ENCODE peak calls at places on chromosomes 13 and 19, in nine cellular contexts. One of them, this sample, is unnamed.

GRCh38 chr19:13505761-13506549 is at the start of gene CACNA1A:
- DNase-seq in cardiac muscle cell: peak; percentile 69
- DNase-seq in bronchial epithelial cell: no peak
- DNase-seq in heart right ventricle: no peak
- DNase-seq in body of pancreas: no peak
- DNase-seq in CD4-positive, alpha-beta memory T cell: peak; percentile 2
- DNase-seq in H7: peak; percentile 93
- DNase-seq in stomach: no peak
- DNase-seq in uterus: no peak
- DNase-seq in this sample: no peak

GRCh38 chr13:101916108-101916757 is 463.8 kb downstream of the ITGBL1 start:
- DNase-seq in cardiac muscle cell: peak; percentile 63
- DNase-seq in bronchial epithelial cell: no peak
- DNase-seq in heart right ventricle: no peak
- DNase-seq in body of pancreas: no peak
- DNase-seq in CD4-positive, alpha-beta memory T cell: no peak
- DNase-seq in H7: peak; percentile 79
- DNase-seq in stomach: no peak
- DNase-seq in uterus: no peak
- DNase-seq in this sample: no peak

GRCh38 chr19:4972509-4973230 is 3.8 kb downstream of the KDM4B start:
- DNase-seq in cardiac muscle cell: no peak
- DNase-seq in bronchial epithelial cell: peak; percentile 48
- DNase-seq in heart right ventricle: no peak
- DNase-seq in body of pancreas: no peak
- DNase-seq in CD4-positive, alpha-beta memory T cell: no peak
- DNase-seq in H7: peak; percentile 35
- DNase-seq in stomach: no peak
- DNase-seq in uterus: no peak
- DNase-seq in this sample: no peak

GRCh38 chr13:68713394-68713793 is 1394.2 kb upstream of the ATXN8OS start:
- DNase-seq in cardiac muscle cell: no peak
- DNase-seq in bronchial epithelial cell: no peak
- DNase-seq in heart right ventricle: no peak
- DNase-seq in body of pancreas: no peak
- DNase-seq in CD4-positive, alpha-beta memory T cell: no peak
- DNase-seq in H7: peak; percentile 10
- DNase-seq in stomach: no peak
- DNase-seq in uterus: no peak
- DNase-seq in this sample: no peak

GRCh38 chr19:3409346-3410064 is 43.1 kb downstream of the NFIC start:
- DNase-seq in cardiac muscle cell: peak; percentile 80
- DNase-seq in bronchial epithelial cell: no peak
- DNase-seq in heart right ventricle: peak; percentile 71
- DNase-seq in body of pancreas: peak; percentile 53
- DNase-seq in CD4-positive, alpha-beta memory T cell: no peak
- DNase-seq in H7: peak; percentile 58
- DNase-seq in stomach: peak; percentile 47
- DNase-seq in uterus: peak; percentile 65
- DNase-seq in this sample: no peak

GRCh38 chr19:19515764-19516519 is at the start of gene NDUFA13:
- DNase-seq in cardiac muscle cell: peak; percentile 91
- DNase-seq in bronchial epithelial cell: peak; percentile 81
- DNase-seq in heart right ventricle: peak; percentile 94
- DNase-seq in body of pancreas: peak; percentile 94
- DNase-seq in CD4-positive, alpha-beta memory T cell: peak; percentile 92
- DNase-seq in H7: peak; percentile 97
- DNase-seq in stomach: peak; percentile 95
- DNase-seq in uterus: peak; percentile 96
- DNase-seq in this sample: peak; percentile 94

GRCh38 chr13:37534181-37534580 is 64.4 kb downstream of the POSTN start:
- DNase-seq in cardiac muscle cell: no peak
- DNase-seq in bronchial epithelial cell: peak; percentile 87
- DNase-seq in heart right ventricle: no peak
- DNase-seq in body of pancreas: no peak
- DNase-seq in CD4-positive, alpha-beta memory T cell: no peak
- DNase-seq in H7: no peak
- DNase-seq in stomach: no peak
- DNase-seq in uterus: no peak
- DNase-seq in this sample: no peak

GRCh38 chr13:74795526-74795925 is 661.3 kb upstream of the KLF12 start:
- DNase-seq in cardiac muscle cell: no peak
- DNase-seq in bronchial epithelial cell: no peak
- DNase-seq in heart right ventricle: no peak
- DNase-seq in body of pancreas: no peak
- DNase-seq in CD4-positive, alpha-beta memory T cell: no peak
- DNase-seq in H7: no peak
- DNase-seq in stomach: no peak
- DNase-seq in uterus: no peak
- DNase-seq in this sample: no peak

GRCh38 chr19:39363909-39364457 is 21.8 kb downstream of the SAMD4B start:
- DNase-seq in cardiac muscle cell: no peak
- DNase-seq in bronchial epithelial cell: no peak
- DNase-seq in heart right ventricle: peak; percentile 23
- DNase-seq in body of pancreas: no peak
- DNase-seq in CD4-positive, alpha-beta memory T cell: no peak
- DNase-seq in H7: no peak
- DNase-seq in stomach: no peak
- DNase-seq in uterus: peak; percentile 50
- DNase-seq in this sample: no peak

GRCh38 chr13:30690282-30691188 is 44.8 kb upstream of the ALOX5AP start:
- DNase-seq in cardiac muscle cell: no peak
- DNase-seq in bronchial epithelial cell: peak; percentile 63
- DNase-seq in heart right ventricle: peak; percentile 42
- DNase-seq in body of pancreas: no peak
- DNase-seq in CD4-positive, alpha-beta memory T cell: no peak
- DNase-seq in H7: no peak
- DNase-seq in stomach: peak; percentile 38
- DNase-seq in uterus: peak; percentile 75
- DNase-seq in this sample: peak; percentile 61

GRCh38 chr19:5115771-5116202 is 146.9 kb downstream of the KDM4B start:
- DNase-seq in cardiac muscle cell: no peak
- DNase-seq in bronchial epithelial cell: no peak
- DNase-seq in heart right ventricle: no peak
- DNase-seq in body of pancreas: no peak
- DNase-seq in CD4-positive, alpha-beta memory T cell: no peak
- DNase-seq in H7: no peak
- DNase-seq in stomach: no peak
- DNase-seq in uterus: no peak
- DNase-seq in this sample: no peak

GRCh38 chr13:99656843-99657506 is 155.7 kb downstream of the TM9SF2 start:
- DNase-seq in cardiac muscle cell: no peak
- DNase-seq in bronchial epithelial cell: no peak
- DNase-seq in heart right ventricle: no peak
- DNase-seq in body of pancreas: no peak
- DNase-seq in CD4-positive, alpha-beta memory T cell: peak; percentile 75
- DNase-seq in H7: no peak
- DNase-seq in stomach: no peak
- DNase-seq in uterus: no peak
- DNase-seq in this sample: no peak

DNA sequence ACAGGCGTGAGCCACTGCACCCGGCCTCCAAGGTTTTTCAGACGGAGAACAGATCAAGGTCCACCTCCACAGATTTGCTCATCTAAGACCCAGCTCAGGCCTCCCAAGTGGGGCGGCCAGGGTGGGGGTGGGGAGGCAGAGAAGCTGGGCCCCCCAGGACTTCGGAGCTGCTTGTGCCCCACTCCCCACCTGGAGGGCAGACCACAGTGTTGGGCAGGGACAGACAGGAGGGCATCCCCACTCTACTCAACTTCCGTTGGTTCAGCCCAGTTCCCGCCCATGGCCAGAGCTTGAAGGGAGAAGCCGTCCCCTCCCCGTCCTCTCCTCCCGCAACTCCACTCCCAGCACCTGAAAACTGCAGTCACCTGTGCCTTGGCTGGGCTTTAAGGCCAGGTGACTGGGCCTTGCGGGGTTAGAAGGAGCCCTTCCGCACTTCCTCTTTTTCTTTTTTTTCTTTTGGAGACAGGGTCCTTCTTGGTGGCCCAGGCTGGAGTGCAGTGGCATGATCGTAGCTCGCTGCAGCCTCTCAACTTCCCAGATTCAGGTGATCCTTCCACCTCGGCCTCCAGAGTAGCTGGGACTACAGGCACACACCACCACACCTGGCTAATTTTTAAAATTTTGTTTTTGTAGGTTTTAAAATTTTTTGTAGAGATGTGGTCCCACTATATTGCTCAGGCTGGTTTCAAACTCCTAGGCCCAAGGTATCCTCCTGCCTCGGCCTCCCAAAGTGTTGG is 734 bp upstream of the LRRC8E start:
- DNase-seq in cardiac muscle cell: no peak
- DNase-seq in bronchial epithelial cell: no peak
- DNase-seq in heart right ventricle: no peak
- DNase-seq in body of pancreas: no peak
- DNase-seq in CD4-positive, alpha-beta memory T cell: no peak
- DNase-seq in H7: peak; percentile 53
- DNase-seq in stomach: no peak
- DNase-seq in uterus: no peak
- DNase-seq in this sample: no peak
- H3K36me3 ChIP-seq in cardiac muscle cell: no peaks in the 10 kb centered on the region
- H3K36me3 ChIP-seq in bronchial epithelial cell: no peaks in the 10 kb centered on the region
- H3K36me3 ChIP-seq in heart right ventricle: no peaks in the 10 kb centered on the region
- H3K36me3 ChIP-seq in body of pancreas: no peaks in the 10 kb centered on the region
- H3K36me3 ChIP-seq in CD4-positive, alpha-beta memory T cell: no peaks in the 10 kb centered on the region
- H3K36me3 ChIP-seq in H7: no peaks in the 10 kb centered on the region
- H3K36me3 ChIP-seq in stomach: no peaks in the 10 kb centered on the region
- H3K36me3 ChIP-seq in uterus: no peaks in the 10 kb centered on the region
- H3K36me3 ChIP-seq in this sample: no peaks in the 10 kb centered on the region

GRCh38 chr13:113456116-113456702 is 2.9 kb upstream of the ADPRHL1 start:
- DNase-seq in cardiac muscle cell: no peak
- DNase-seq in bronchial epithelial cell: no peak
- DNase-seq in heart right ventricle: no peak
- DNase-seq in body of pancreas: no peak
- DNase-seq in CD4-positive, alpha-beta memory T cell: no peak
- DNase-seq in H7: no peak
- DNase-seq in stomach: no peak
- DNase-seq in uterus: no peak
- DNase-seq in this sample: no peak

GRCh38 chr13:113457510-113457909 is 4.2 kb upstream of the ADPRHL1 start:
- DNase-seq in cardiac muscle cell: no peak
- DNase-seq in bronchial epithelial cell: no peak
- DNase-seq in heart right ventricle: no peak
- DNase-seq in body of pancreas: no peak
- DNase-seq in CD4-positive, alpha-beta memory T cell: no peak
- DNase-seq in H7: peak; percentile 67
- DNase-seq in stomach: no peak
- DNase-seq in uterus: no peak
- DNase-seq in this sample: no peak

GRCh38 chr13:113460599-113460998 is 7.3 kb upstream of the ADPRHL1 start:
- DNase-seq in cardiac muscle cell: no peak
- DNase-seq in bronchial epithelial cell: peak; percentile 56
- DNase-seq in heart right ventricle: no peak
- DNase-seq in body of pancreas: no peak
- DNase-seq in CD4-positive, alpha-beta memory T cell: no peak
- DNase-seq in H7: peak; percentile 26
- DNase-seq in stomach: no peak
- DNase-seq in uterus: no peak
- DNase-seq in this sample: no peak

GRCh38 chr13:113460064-113460555 is 6.8 kb upstream of the ADPRHL1 start:
- DNase-seq in cardiac muscle cell: no peak
- DNase-seq in bronchial epithelial cell: no peak
- DNase-seq in heart right ventricle: no peak
- DNase-seq in body of pancreas: no peak
- DNase-seq in CD4-positive, alpha-beta memory T cell: no peak
- DNase-seq in H7: no peak
- DNase-seq in stomach: no peak
- DNase-seq in uterus: no peak
- DNase-seq in this sample: no peak

GRCh38 chr13:113458218-113459065 is 5.2 kb upstream of the ADPRHL1 start:
- DNase-seq in cardiac muscle cell: peak; percentile 56
- DNase-seq in bronchial epithelial cell: no peak
- DNase-seq in heart right ventricle: peak; percentile 43
- DNase-seq in body of pancreas: no peak
- DNase-seq in CD4-positive, alpha-beta memory T cell: no peak
- DNase-seq in H7: peak; percentile 79
- DNase-seq in stomach: no peak
- DNase-seq in uterus: peak; percentile 29
- DNase-seq in this sample: no peak
- H3K36me3 ChIP-seq in cardiac muscle cell: peaks cover 34% of the 10 kb centered on the region
- H3K36me3 ChIP-seq in bronchial epithelial cell: peaks cover 6% of the 10 kb centered on the region
- H3K36me3 ChIP-seq in heart right ventricle: peaks cover 19% of the 10 kb centered on the region
- H3K36me3 ChIP-seq in body of pancreas: peaks cover 5% of the 10 kb centered on the region
- H3K36me3 ChIP-seq in CD4-positive, alpha-beta memory T cell: peaks cover 28% of the 10 kb centered on the region
- H3K36me3 ChIP-seq in H7: peaks cover 23% of the 10 kb centered on the region
- H3K36me3 ChIP-seq in stomach: peaks cover 90% of the 10 kb centered on the region
- H3K36me3 ChIP-seq in uterus: no peaks in the 10 kb centered on the region
- H3K36me3 ChIP-seq in this sample: peaks cover 5% of the 10 kb centered on the region

GRCh38 chr19:17235618-17236413 is 9.8 kb downstream of the OCEL1 start:
- DNase-seq in cardiac muscle cell: peak; percentile 84
- DNase-seq in bronchial epithelial cell: peak; percentile 56
- DNase-seq in heart right ventricle: no peak
- DNase-seq in body of pancreas: peak; percentile 63
- DNase-seq in CD4-positive, alpha-beta memory T cell: peak; percentile 73
- DNase-seq in H7: peak; percentile 94
- DNase-seq in stomach: peak; percentile 77
- DNase-seq in uterus: peak; percentile 72
- DNase-seq in this sample: peak; percentile 67
- H3K36me3 ChIP-seq in cardiac muscle cell: peaks cover 22% of the 10 kb centered on the region
- H3K36me3 ChIP-seq in bronchial epithelial cell: peaks cover 26% of the 10 kb centered on the region
- H3K36me3 ChIP-seq in heart right ventricle: no peaks in the 10 kb centered on the region
- H3K36me3 ChIP-seq in body of pancreas: peaks cover 3% of the 10 kb centered on the region
- H3K36me3 ChIP-seq in CD4-positive, alpha-beta memory T cell: no peaks in the 10 kb centered on the region
- H3K36me3 ChIP-seq in H7: peaks cover 14% of the 10 kb centered on the region
- H3K36me3 ChIP-seq in stomach: peaks cover 57% of the 10 kb centered on the region
- H3K36me3 ChIP-seq in uterus: no peaks in the 10 kb centered on the region
- H3K36me3 ChIP-seq in this sample: peaks cover 18% of the 10 kb centered on the region

GRCh38 chr19:43797556-43797955 is 4.7 kb downstream of the LYPD5 start:
- DNase-seq in cardiac muscle cell: no peak
- DNase-seq in bronchial epithelial cell: no peak
- DNase-seq in heart right ventricle: no peak
- DNase-seq in body of pancreas: no peak
- DNase-seq in CD4-positive, alpha-beta memory T cell: no peak
- DNase-seq in H7: no peak
- DNase-seq in stomach: no peak
- DNase-seq in uterus: no peak
- DNase-seq in this sample: no peak

GRCh38 chr19:43799502-43800142 is 2.6 kb downstream of the LYPD5 start:
- DNase-seq in cardiac muscle cell: no peak
- DNase-seq in bronchial epithelial cell: peak; percentile 50
- DNase-seq in heart right ventricle: no peak
- DNase-seq in body of pancreas: no peak
- DNase-seq in CD4-positive, alpha-beta memory T cell: no peak
- DNase-seq in H7: peak; percentile 22
- DNase-seq in stomach: no peak
- DNase-seq in uterus: no peak
- DNase-seq in this sample: no peak

GRCh38 chr19:43798546-43799409 is 3.5 kb downstream of the LYPD5 start:
- DNase-seq in cardiac muscle cell: peak; percentile 7
- DNase-seq in bronchial epithelial cell: peak; percentile 82
- DNase-seq in heart right ventricle: no peak
- DNase-seq in body of pancreas: peak; percentile 41
- DNase-seq in CD4-positive, alpha-beta memory T cell: no peak
- DNase-seq in H7: peak; percentile 86
- DNase-seq in stomach: peak; percentile 62
- DNase-seq in uterus: no peak
- DNase-seq in this sample: peak; percentile 59

GRCh38 chr19:43797118-43797517 is 5.1 kb downstream of the LYPD5 start:
- DNase-seq in cardiac muscle cell: no peak
- DNase-seq in bronchial epithelial cell: no peak
- DNase-seq in heart right ventricle: no peak
- DNase-seq in body of pancreas: no peak
- DNase-seq in CD4-positive, alpha-beta memory T cell: no peak
- DNase-seq in H7: no peak
- DNase-seq in stomach: no peak
- DNase-seq in uterus: no peak
- DNase-seq in this sample: no peak

GRCh38 chr19:43798026-43798545 is 4.2 kb downstream of the LYPD5 start:
- DNase-seq in cardiac muscle cell: no peak
- DNase-seq in bronchial epithelial cell: no peak
- DNase-seq in heart right ventricle: no peak
- DNase-seq in body of pancreas: no peak
- DNase-seq in CD4-positive, alpha-beta memory T cell: no peak
- DNase-seq in H7: no peak
- DNase-seq in stomach: no peak
- DNase-seq in uterus: no peak
- DNase-seq in this sample: no peak
- H3K36me3 ChIP-seq in cardiac muscle cell: no peaks in the 10 kb centered on the region
- H3K36me3 ChIP-seq in bronchial epithelial cell: no peaks in the 10 kb centered on the region
- H3K36me3 ChIP-seq in heart right ventricle: no peaks in the 10 kb centered on the region
- H3K36me3 ChIP-seq in body of pancreas: no peaks in the 10 kb centered on the region
- H3K36me3 ChIP-seq in CD4-positive, alpha-beta memory T cell: no peaks in the 10 kb centered on the region
- H3K36me3 ChIP-seq in H7: no peaks in the 10 kb centered on the region
- H3K36me3 ChIP-seq in stomach: no peaks in the 10 kb centered on the region
- H3K36me3 ChIP-seq in uterus: no peaks in the 10 kb centered on the region
- H3K36me3 ChIP-seq in this sample: no peaks in the 10 kb centered on the region

This sample was measured in lung.